ENCODE peak calls at places on chromosomes 1 and 21, in four cellular contexts. One of them, this sample, is unnamed.

GRCh38 chr1:179955731-179956130 is 1.1 kb downstream of the CEP350 start:
- DNase-seq in H9: no peak
- DNase-seq in NCI-H524 treated with DMSO at 0.1 percent for 48 hours: no peak
- DNase-seq in HFFc6: no peak
- DNase-seq in this sample: no peak

GRCh38 chr1:110102081-110102480 is 10.2 kb upstream of the UBL4B start:
- DNase-seq in H9: no peak
- DNase-seq in NCI-H524 treated with DMSO at 0.1 percent for 48 hours: no peak
- DNase-seq in HFFc6: peak
- DNase-seq in this sample: no peak

GRCh38 chr1:25645641-25646400 is 29.2 kb downstream of the MAN1C1 start:
- DNase-seq in NCI-H524 treated with DMSO at 0.1 percent for 48 hours: peak
- DNase-seq in HFFc6: no peak
- DNase-seq in H9: no peak
- DNase-seq in this sample: no peak

GRCh38 chr1:211642870-211643269 is 32.6 kb downstream of the NEK2 start:
- DNase-seq in HFFc6: no peak
- DNase-seq in H9: no peak
- DNase-seq in NCI-H524 treated with DMSO at 0.1 percent for 48 hours: no peak
- DNase-seq in this sample: no peak

GRCh38 chr1:162987866-162988265 is 81.3 kb upstream of the RGS4 start:
- DNase-seq in NCI-H524 treated with DMSO at 0.1 percent for 48 hours: no peak
- DNase-seq in H9: no peak
- DNase-seq in HFFc6: peak
- DNase-seq in this sample: peak

GRCh38 chr1:13965770-13966398 is 265.9 kb downstream of the PRDM2 start:
- DNase-seq in HFFc6: peak
- DNase-seq in NCI-H524 treated with DMSO at 0.1 percent for 48 hours: no peak
- DNase-seq in H9: peak
- DNase-seq in this sample: no peak

GRCh38 chr1:1928231-1929101 is 9.4 kb upstream of the TMEM52 start:
- DNase-seq in HFFc6: no peak
- DNase-seq in H9: no peak
- DNase-seq in NCI-H524 treated with DMSO at 0.1 percent for 48 hours: no peak
- DNase-seq in this sample: no peak

GRCh38 chr21:35257413-35257812 is 208.3 kb upstream of the RUNX1 start:
- DNase-seq in HFFc6: peak
- DNase-seq in H9: no peak
- DNase-seq in NCI-H524 treated with DMSO at 0.1 percent for 48 hours: no peak
- DNase-seq in this sample: peak

GRCh38 chr1:224958490-224958889 is 29.0 kb downstream of the DNAH14 start:
- DNase-seq in HFFc6: no peak
- DNase-seq in NCI-H524 treated with DMSO at 0.1 percent for 48 hours: no peak
- DNase-seq in H9: no peak
- DNase-seq in this sample: no peak

GRCh38 chr1:220219865-220220698 is 52.2 kb downstream of the RAB3GAP2 start:
- DNase-seq in HFFc6: no peak
- DNase-seq in NCI-H524 treated with DMSO at 0.1 percent for 48 hours: no peak
- DNase-seq in H9: no peak
- DNase-seq in this sample: no peak

GRCh38 chr1:28123461-28123961 is 35.1 kb upstream of the EYA3 start:
- DNase-seq in NCI-H524 treated with DMSO at 0.1 percent for 48 hours: no peak
- DNase-seq in HFFc6: peak
- DNase-seq in H9: no peak
- DNase-seq in this sample: peak

GRCh38 chr1:9435101-9435636 is 104.1 kb upstream of the SLC25A33 start:
- DNase-seq in NCI-H524 treated with DMSO at 0.1 percent for 48 hours: no peak
- DNase-seq in HFFc6: no peak
- DNase-seq in H9: no peak
- DNase-seq in this sample: no peak

GRCh38 chr1:44610527-44611148 is 63.6 kb downstream of the TMEM53 start:
- DNase-seq in HFFc6: no peak
- DNase-seq in NCI-H524 treated with DMSO at 0.1 percent for 48 hours: no peak
- DNase-seq in H9: no peak
- DNase-seq in this sample: no peak

GRCh38 chr21:36134820-36135390 is at the start of gene CBR3:
- DNase-seq in NCI-H524 treated with DMSO at 0.1 percent for 48 hours: no peak
- DNase-seq in H9: no peak
- DNase-seq in HFFc6: peak
- DNase-seq in this sample: no peak

GRCh38 chr1:240169188-240169587 is 77.5 kb downstream of the FMN2 start:
- DNase-seq in H9: no peak
- DNase-seq in HFFc6: peak
- DNase-seq in NCI-H524 treated with DMSO at 0.1 percent for 48 hours: no peak
- DNase-seq in this sample: no peak

GRCh38 chr1:86687595-86687994 is 16.8 kb upstream of the SH3GLB1 start:
- DNase-seq in HFFc6: no peak
- DNase-seq in H9: no peak
- DNase-seq in NCI-H524 treated with DMSO at 0.1 percent for 48 hours: no peak
- DNase-seq in this sample: no peak

GRCh38 chr1:248805905-248806304 is 19.8 kb downstream of the SH3BP5L start:
- DNase-seq in NCI-H524 treated with DMSO at 0.1 percent for 48 hours: no peak
- DNase-seq in H9: no peak
- DNase-seq in HFFc6: no peak
- DNase-seq in this sample: no peak

GRCh38 chr1:110240476-110241210 is 30.5 kb downstream of the KCNC4 start:
- DNase-seq in H9: no peak
- DNase-seq in HFFc6: no peak
- DNase-seq in NCI-H524 treated with DMSO at 0.1 percent for 48 hours: no peak
- DNase-seq in this sample: no peak

GRCh38 chr1:217214551-217214950 is 416.3 kb downstream of the GPATCH2 start:
- DNase-seq in H9: no peak
- DNase-seq in HFFc6: no peak
- DNase-seq in NCI-H524 treated with DMSO at 0.1 percent for 48 hours: no peak
- DNase-seq in this sample: no peak

GRCh38 chr1:162753001-162753658 is 37.4 kb upstream of the HSD17B7 start:
- DNase-seq in HFFc6: no peak
- DNase-seq in NCI-H524 treated with DMSO at 0.1 percent for 48 hours: no peak
- DNase-seq in H9: no peak
- DNase-seq in this sample: no peak

GRCh38 chr1:228058981-228059535 is 23.4 kb upstream of the ARF1 start:
- DNase-seq in HFFc6: no peak
- DNase-seq in NCI-H524 treated with DMSO at 0.1 percent for 48 hours: no peak
- DNase-seq in H9: no peak
- DNase-seq in this sample: no peak

GRCh38 chr1:48673725-48674124 is 103.0 kb downstream of the BEND5 start:
- DNase-seq in NCI-H524 treated with DMSO at 0.1 percent for 48 hours: no peak
- DNase-seq in H9: peak
- DNase-seq in HFFc6: no peak
- DNase-seq in this sample: no peak

GRCh38 chr1:147515046-147515869 is 26.0 kb upstream of the BCL9 start:
- DNase-seq in NCI-H524 treated with DMSO at 0.1 percent for 48 hours: no peak
- DNase-seq in H9: peak
- DNase-seq in HFFc6: no peak
- DNase-seq in this sample: peak

GRCh38 chr1:218364028-218364710 is 19.0 kb downstream of the TGFB2 start:
- DNase-seq in HFFc6: no peak
- DNase-seq in NCI-H524 treated with DMSO at 0.1 percent for 48 hours: no peak
- DNase-seq in H9: no peak
- DNase-seq in this sample: no peak